ENCODE peak calls at places on chromosomes 4 and X, in eight cellular contexts. R, L, A, F, V, H, Z and J are unnamed samples.

GRCh38 chrX:43661521-43662240 is 5.6 kb downstream of the MAOA start:
- DNase-seq in R (no peak), L (no peak), A (no peak), F (no peak), V (no peak), H (no peak), Z (no peak), J (no peak)

GRCh38 chrX:15146515-15146914 is 123.4 kb downstream of the ASB9 start:
- DNase-seq in R (no peak), L (peak), A (no peak), F (peak), V (no peak), H (no peak), Z (peak), J (no peak)

GRCh38 chrX:54920610-54921426 is at the start of gene TRO:
- DNase-seq in R (peak), L (peak), A (no peak), F (no peak), V (no peak), H (no peak), Z (no peak), J (no peak)

GRCh38 chr4:7675612-7676320 is 241.0 kb upstream of the PSAPL1 start:
- DNase-seq in R (no peak), L (peak), A (no peak), F (no peak), V (no peak), H (no peak), Z (no peak), J (no peak)

GRCh38 chr4:123924536-123924935 is 527.9 kb downstream of the SPRY1 start:
- DNase-seq in R (no peak), L (no peak), A (no peak), F (no peak), V (no peak), H (no peak), Z (no peak), J (no peak)

GRCh38 chrX:468979-469378 is 82.3 kb upstream of the PPP2R3B start:
- DNase-seq in R (no peak), L (no peak), A (no peak), F (no peak), V (no peak), H (no peak), Z (no peak), J (no peak)

GRCh38 chr4:8267077-8267476 is 2.5 kb upstream of the HTRA3 start:
- DNase-seq in R (peak), L (peak), A (peak), F (peak), V (peak), H (no peak), Z (no peak), J (no peak)

GRCh38 chr4:76234679-76235044 is 16.9 kb upstream of the FAM47E start:
- DNase-seq in R (no peak), L (no peak), A (no peak), F (no peak), V (no peak), H (no peak), Z (no peak), J (no peak)

GRCh38 chr4:167021545-167022155 is 212.6 kb downstream of the SPOCK3 start:
- DNase-seq in R (peak), L (peak), A (peak), F (peak), V (peak), H (no peak), Z (peak), J (peak)

GRCh38 chrX:57367649-57368048 is 81.1 kb downstream of the FAAH2 start:
- DNase-seq in R (no peak), L (no peak), A (peak), F (no peak), V (no peak), H (no peak), Z (no peak), J (no peak)

GRCh38 chrX:154370882-154371770 is 3.3 kb downstream of the FLNA start:
- DNase-seq in R (peak), L (peak), A (peak), F (peak), V (peak), H (peak), Z (peak), J (peak)

GRCh38 chrX:40245411-40246140 is 147.8 kb upstream of the BCOR start:
- DNase-seq in R (peak), L (no peak), A (no peak), F (no peak), V (no peak), H (no peak), Z (peak), J (no peak)

GRCh38 chr4:11605597-11605996 is 176.9 kb upstream of the HS3ST1 start:
- DNase-seq in R (no peak), L (no peak), A (no peak), F (no peak), V (no peak), H (no peak), Z (no peak), J (no peak)

GRCh38 chrX:48958635-48959094 is 1.3 kb upstream of the OTUD5 start:
- DNase-seq in R (no peak), L (peak), A (peak), F (peak), V (peak), H (no peak), Z (peak), J (no peak)

GRCh38 chr4:79198886-79199591 is 126.8 kb downstream of the NAA11 start:
- DNase-seq in R (no peak), L (no peak), A (no peak), F (peak), V (no peak), H (no peak), Z (no peak), J (no peak)

GRCh38 chr4:155353923-155354540 is 22.7 kb downstream of the MAP9 start:
- DNase-seq in R (peak), L (peak), A (peak), F (peak), V (peak), H (no peak), Z (peak), J (no peak)

GRCh38 chr4:149841686-149842085 is 26.0 kb upstream of the IQCM start:
- DNase-seq in R (no peak), L (no peak), A (no peak), F (no peak), V (no peak), H (no peak), Z (no peak), J (no peak)

GRCh38 chr4:56821394-56822263 is at the start of gene SPINK2:
- DNase-seq in R (no peak), L (peak), A (no peak), F (peak), V (no peak), H (no peak), Z (no peak), J (no peak)
- TF ChIP-seq CTCF in R (no peak), L (no peak), A (peak), F (no peak), V (no peak), H (no peak), Z (no peak), J (no peak)

GRCh38 chrX:110418857-110419249 is 60.2 kb downstream of the RTL9 start:
- DNase-seq in R (no peak), L (no peak), A (no peak), F (no peak), V (no peak), H (no peak), Z (peak), J (no peak)

GRCh38 chrX:110418220-110418856 is 59.7 kb downstream of the RTL9 start:
- DNase-seq in R (peak), L (peak), A (no peak), F (peak), V (no peak), H (no peak), Z (peak), J (no peak)

GRCh38 chrX:110421499-110422455 is 63.1 kb downstream of the RTL9 start:
- DNase-seq in R (no peak), L (no peak), A (no peak), F (no peak), V (no peak), H (no peak), Z (no peak), J (no peak)

GRCh38 chrX:110417128-110417527 is 58.5 kb downstream of the RTL9 start:
- DNase-seq in R (no peak), L (no peak), A (no peak), F (no peak), V (no peak), H (no peak), Z (no peak), J (no peak)

GRCh38 chrX:110420771-110421498 is 62.3 kb downstream of the RTL9 start:
- DNase-seq in R (no peak), L (no peak), A (no peak), F (no peak), V (no peak), H (no peak), Z (no peak), J (no peak)
- TF ChIP-seq CTCF in R (no peak), L (peak), A (no peak), F (peak), V (peak), H (no peak), Z (peak), J (peak)

GRCh38 chrX:119417842-119418241 is 18.7 kb downstream of the SLC25A43 start:
- DNase-seq in R (no peak), L (no peak), A (peak), F (no peak), V (no peak), H (no peak), Z (no peak), J (no peak)
- TF ChIP-seq CTCF in R (no peak), L (no peak), A (peak), F (no peak), V (no peak), H (no peak), Z (peak), J (peak)

DNA sequence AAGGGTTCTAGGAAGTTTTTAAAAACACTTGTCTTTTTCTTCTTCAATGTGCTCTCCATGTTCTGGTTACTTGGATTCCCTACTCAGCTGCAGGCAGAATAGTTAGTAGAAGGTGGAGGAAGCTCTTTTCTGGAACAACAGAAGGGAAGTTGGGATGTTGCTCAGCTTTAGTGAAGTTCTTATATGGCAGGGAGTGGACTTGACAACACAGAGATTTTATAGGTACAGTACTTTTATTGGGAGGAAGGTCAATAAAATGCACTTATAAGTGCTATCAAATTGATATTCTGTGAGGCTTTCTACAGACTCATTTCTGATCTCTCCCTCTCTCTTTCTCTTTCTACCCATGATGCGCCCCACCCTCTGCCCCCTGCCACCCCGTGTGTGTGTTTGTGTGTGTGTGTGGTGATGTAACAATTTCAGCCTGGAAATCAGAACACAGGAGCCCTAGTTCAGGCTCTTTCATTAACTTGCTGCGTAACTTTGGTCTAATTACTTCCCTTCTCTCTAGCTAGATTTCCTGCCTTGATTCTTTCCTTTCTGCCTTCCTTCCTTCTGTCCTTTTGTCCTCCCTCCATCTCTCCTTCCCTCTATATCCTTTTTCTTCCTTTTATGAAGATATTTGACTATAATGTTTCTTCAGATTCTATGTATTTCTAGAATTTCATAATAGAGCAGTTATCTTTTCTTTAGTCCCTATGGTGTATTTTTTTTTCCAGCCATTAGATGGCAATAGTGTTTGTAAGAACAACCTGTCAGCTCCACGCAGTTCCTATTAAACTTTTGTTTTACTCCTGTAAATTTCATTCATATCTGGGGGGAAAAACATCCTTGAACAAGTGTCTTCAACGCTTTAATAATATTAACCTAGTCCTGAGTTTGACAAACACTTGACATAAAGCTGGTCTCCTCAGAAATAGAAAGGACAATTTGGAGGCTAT is 37.1 kb downstream of the HEPH start:
- DNase-seq in R (no peak), L (no peak), A (no peak), F (no peak), V (no peak), H (no peak), Z (no peak), J (no peak)
- TF ChIP-seq CTCF in R (no peak), L (no peak), A (no peak), F (no peak), V (peak), H (no peak), Z (no peak), J (peak)

GRCh38 chrX:149504226-149504914 is 736 bp downstream of the IDS start:
- DNase-seq in R (no peak), L (peak), A (no peak), F (peak), V (no peak), H (no peak), Z (no peak), J (no peak)
- TF ChIP-seq CTCF in R (no peak), L (peak), A (no peak), F (peak), V (no peak), H (no peak), Z (peak), J (no peak)